ENCODE peak calls at places on chromosomes 11 and 22, in six cellular contexts. K is IMR-90, M is H9, E is RWPE2, T is stomach, B is transverse colon. N is an unnamed sample. For H3K4me1, the result is how much of the 10 kb centered on the place peaks cover.

GRCh38 chr11:1292644-1293618 is 16.5 kb downstream of the TOLLIP start:
- DNase-seq in K (no peak), M (no peak), E (no peak), T (no peak), B (peak), N (peak)

GRCh38 chr11:100863080-100863581 is 176.0 kb downstream of the ARHGAP42 start:
- DNase-seq in K (peak), M (no peak), E (no peak), T (peak), B (no peak), N (no peak)

GRCh38 chr11:114594703-114595102 is 883 bp downstream of the NXPE4 start:
- DNase-seq in K (no peak), M (no peak), E (no peak), T (no peak), B (no peak), N (no peak)

GRCh38 chr22:37636186-37636948 is 3.1 kb upstream of the SH3BP1 start:
- DNase-seq in K (peak), M (no peak), E (no peak), T (peak), B (peak), N (no peak)

GRCh38 chr11:35404397-35404775 is 15.0 kb downstream of the SLC1A2 start:
- DNase-seq in K (peak), M (peak), E (no peak), T (peak), B (peak), N (peak)

GRCh38 chr11:65315204-65315865 is 669 bp downstream of the CDC42EP2 start:
- DNase-seq in K (peak), M (peak), E (no peak), T (peak), B (peak), N (peak)

GRCh38 chr22:17436382-17436951 is 67.2 kb downstream of the CECR2 start:
- DNase-seq in K (no peak), M (no peak), E (no peak), T (no peak), B (no peak), N (no peak)

GRCh38 chr11:504053-504993 is 2.7 kb downstream of the RNH1 start:
- DNase-seq in K (no peak), M (no peak), E (no peak), T (peak), B (peak), N (no peak)

GRCh38 chr11:612201-612960 is 3.4 kb downstream of the IRF7 start:
- DNase-seq in K (peak), M (peak), E (peak), T (peak), B (peak), N (peak)

GRCh38 chr11:80651004-80651403 is 1210.2 kb upstream of the TENM4 start:
- DNase-seq in K (no peak), M (no peak), E (no peak), T (no peak), B (no peak), N (no peak)

GRCh38 chr11:43738600-43739409 is 58.3 kb downstream of the HSD17B12 start:
- DNase-seq in K (peak), M (no peak), E (no peak), T (no peak), B (no peak), N (no peak)

GRCh38 chr11:45252134-45252856 is 33.8 kb downstream of the SYT13 start:
- DNase-seq in K (peak), M (peak), E (no peak), T (peak), B (peak), N (peak)

GRCh38 chr11:73439002-73439843 is 63.0 kb downstream of the RELT start:
- DNase-seq in K (peak), M (no peak), E (no peak), T (no peak), B (peak), N (peak)

GRCh38 chr22:32562916-32563315 is 88.3 kb downstream of the FBXO7 start:
- DNase-seq in K (no peak), M (no peak), E (no peak), T (no peak), B (no peak), N (no peak)

GRCh38 chr11:98307827-98308491 is 712.8 kb upstream of the CNTN5 start:
- DNase-seq in K (no peak), M (no peak), E (no peak), T (no peak), B (no peak), N (no peak)

GRCh38 chr11:541433-541885 is 4.1 kb downstream of the LRRC56 start:
- DNase-seq in K (no peak), M (no peak), E (no peak), T (no peak), B (no peak), N (no peak)

GRCh38 chr11:125210112-125210511 is 45.6 kb downstream of the PKNOX2 start:
- DNase-seq in K (no peak), M (no peak), E (no peak), T (no peak), B (no peak), N (no peak)

GRCh38 chr11:2513441-2513840 is 68.6 kb downstream of the KCNQ1 start:
- DNase-seq in K (no peak), M (peak), E (no peak), T (no peak), B (peak), N (no peak)

GRCh38 chr11:15227011-15227410 is 112.3 kb downstream of the INSC start:
- DNase-seq in K (no peak), M (no peak), E (no peak), T (no peak), B (no peak), N (no peak)

GRCh38 chr11:10409207-10409661 is 45.8 kb upstream of the AMPD3 start:
- DNase-seq in K (no peak), M (peak), E (no peak), T (no peak), B (no peak), N (no peak)

GRCh38 chr11:73235236-73235786 is 17.2 kb downstream of the P2RY2 start:
- DNase-seq in K (peak), M (no peak), E (peak), T (no peak), B (no peak), N (no peak)

GRCh38 chr11:109963101-109963500 is 130.1 kb upstream of the ZC3H12C start:
- DNase-seq in K (no peak), M (no peak), E (no peak), T (no peak), B (no peak), N (no peak)

GRCh38 chr11:45354976-45355705 is 69.0 kb upstream of the SYT13 start:
- DNase-seq in K (peak), M (peak), E (no peak), T (peak), B (peak), N (peak)

GRCh38 chr11:134516529-134516928 is 104.5 kb upstream of the B3GAT1 start:
- DNase-seq in K (no peak), M (no peak), E (peak), T (no peak), B (peak), N (peak)

GRCh38 chr11:30488304-30488998 is 97.7 kb downstream of the MPPED2 start:
- DNase-seq in K (peak), M (no peak), E (no peak), T (peak), B (peak), N (no peak)

GRCh38 chr11:117044287-117045035 is 53.8 kb downstream of the SIK3 start:
- DNase-seq in K (no peak), M (no peak), E (no peak), T (no peak), B (no peak), N (no peak)

GRCh38 chr11:506238-506949 is 648 bp downstream of the RNH1 start:
- DNase-seq in K (peak), M (peak), E (peak), T (peak), B (peak), N (peak)

GRCh38 chr11:16909375-16910035 is 104.7 kb downstream of the PLEKHA7 start:
- DNase-seq in K (no peak), M (no peak), E (no peak), T (no peak), B (no peak), N (no peak)

GRCh38 chr11:47399860-47400812 is 8.3 kb upstream of the SLC39A13 start:
- DNase-seq in K (no peak), M (peak), E (no peak), T (no peak), B (peak), N (peak)

GRCh38 chr11:76120513-76121081 is 85.7 kb downstream of the WNT11 start:
- DNase-seq in K (peak), M (peak), E (no peak), T (no peak), B (peak), N (peak)

GRCh38 chr11:125593113-125593761 is 585 bp downstream of the STT3A start:
- DNase-seq in K (peak), M (no peak), E (peak), T (no peak), B (peak), N (no peak)

GRCh38 chr11:35981581-35981980 is 37.7 kb downstream of the LDLRAD3 start:
- DNase-seq in K (no peak), M (no peak), E (no peak), T (no peak), B (no peak), N (no peak)

GRCh38 chr11:107824668-107825369 is 33.8 kb downstream of the SLC35F2 start:
- DNase-seq in K (peak), M (no peak), E (no peak), T (no peak), B (no peak), N (no peak)

GRCh38 chr22:37887610-37888378 is 18.3 kb upstream of the MICALL1 start:
- DNase-seq in K (peak), M (peak), E (peak), T (no peak), B (no peak), N (no peak)

GRCh38 chr22:25896592-25896991 is 154.6 kb downstream of the MYO18B start:
- DNase-seq in K (no peak), M (no peak), E (no peak), T (no peak), B (no peak), N (no peak)

GRCh38 chr22:43446881-43447280 is 35.1 kb downstream of the MPPED1 start:
- DNase-seq in K (no peak), M (no peak), E (no peak), T (peak), B (no peak), N (no peak)

GRCh38 chr11:113474362-113475159 is 637 bp downstream of the DRD2 start:
- DNase-seq in K (peak), M (peak), E (peak), T (peak), B (peak), N (peak)

GRCh38 chr22:46374663-46375474 is 39.4 kb downstream of the TRMU start:
- DNase-seq in K (no peak), M (no peak), E (no peak), T (peak), B (peak), N (peak)

GRCh38 chr11:125036933-125037332 is 26.2 kb upstream of the SLC37A2 start:
- DNase-seq in K (peak), M (no peak), E (no peak), T (no peak), B (no peak), N (no peak)

GRCh38 chr22:40855104-40855959 is 1.1 kb downstream of the ST13 start:
- DNase-seq in K (no peak), M (no peak), E (no peak), T (no peak), B (no peak), N (no peak)
- H3K27ac ChIP-seq in K (no peak), M (no peak), E (peak), T (peak), B (peak), N (peak)

DNA sequence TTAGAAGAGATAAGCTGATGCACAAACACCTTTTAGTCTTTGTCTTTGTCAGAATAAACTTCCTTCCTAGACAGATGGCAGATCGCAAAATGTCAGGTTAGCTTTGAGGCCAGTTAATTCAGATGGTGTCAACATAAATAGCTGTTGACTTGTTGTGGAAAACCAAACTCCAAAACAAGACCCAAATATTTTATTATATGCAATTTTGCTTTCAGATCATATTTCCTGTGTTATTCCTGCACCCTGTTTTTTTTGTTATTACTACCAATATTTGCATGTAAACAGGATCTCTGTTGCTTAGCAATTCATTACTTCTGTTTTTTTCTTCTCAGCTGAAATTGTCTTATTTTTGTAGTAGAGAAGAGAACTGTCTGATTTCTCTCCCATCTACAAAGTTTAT is 316.0 kb downstream of the ETS1 start:
- DNase-seq in K (no peak), M (no peak), E (no peak), T (no peak), B (no peak), N (no peak)
- H3K4me1 ChIP-seq in K (under half), M (under half), E (under half), T (under half), B (under half), N (under half)

DNA sequence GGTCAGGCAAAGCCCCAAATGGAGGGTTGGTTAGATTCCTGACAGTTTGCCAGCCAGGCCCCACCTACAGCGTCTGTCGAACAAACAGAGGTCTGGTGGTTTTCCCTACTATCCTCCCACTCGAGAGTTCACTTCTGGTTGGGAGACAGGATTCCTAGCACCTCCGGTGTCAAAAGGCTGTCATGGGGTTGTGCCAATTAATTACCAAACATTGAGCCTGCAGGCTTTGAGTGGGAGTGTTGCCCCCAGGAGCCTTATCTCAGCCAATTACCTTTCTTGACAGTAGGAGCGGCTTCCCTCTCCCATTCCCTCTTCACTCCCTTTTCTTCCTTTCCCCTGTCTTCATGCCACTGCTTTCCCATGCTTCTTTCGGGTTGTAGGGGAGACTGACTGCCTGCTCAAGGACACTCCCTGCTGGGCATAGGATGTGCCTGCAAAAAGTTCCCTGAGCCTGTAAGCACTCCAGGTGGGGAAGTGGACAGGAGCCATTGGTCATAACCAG is 4.7 kb upstream of the TTC36 start:
- DNase-seq in K (peak), M (peak), E (no peak), T (no peak), B (no peak), N (no peak)
- H3K27ac ChIP-seq in K (no peak), M (no peak), E (no peak), T (no peak), B (no peak), N (no peak)

GRCh38 chr11:69050592-69051380 is 2.1 kb downstream of the TPCN2 start:
- DNase-seq in K (no peak), M (no peak), E (no peak), T (no peak), B (no peak), N (no peak)

GRCh38 chr11:69051381-69052342 is 2.9 kb downstream of the TPCN2 start:
- DNase-seq in K (no peak), M (no peak), E (no peak), T (no peak), B (no peak), N (no peak)

GRCh38 chr11:69048718-69049489 is at the start of gene TPCN2:
- DNase-seq in K (peak), M (peak), E (peak), T (peak), B (peak), N (peak)

GRCh38 chr11:69048056-69048717 is 545 bp upstream of the TPCN2 start:
- DNase-seq in K (no peak), M (no peak), E (no peak), T (no peak), B (no peak), N (no peak)

DNA sequence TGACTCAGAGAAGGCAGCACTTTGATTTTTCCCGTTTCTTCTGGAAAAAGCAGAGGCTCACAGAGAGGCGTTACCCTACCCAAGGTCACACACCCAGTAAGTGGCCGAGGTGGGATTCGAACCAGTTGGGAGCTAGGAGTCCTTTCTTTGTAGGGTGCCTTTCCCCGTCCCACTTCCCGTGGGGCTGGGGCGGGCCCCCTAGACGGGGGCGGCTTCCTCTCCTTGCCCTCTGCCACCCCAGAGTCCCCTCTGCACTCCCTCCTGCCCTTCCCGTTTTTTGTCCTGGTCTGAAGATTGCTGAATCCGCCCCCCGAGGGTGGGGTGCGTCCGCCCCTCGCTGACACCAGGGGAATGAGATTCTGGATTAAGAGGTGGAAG is 747 bp downstream of the TPCN2 start:
- DNase-seq in K (no peak), M (no peak), E (no peak), T (no peak), B (no peak), N (no peak)
- H3K4me1 ChIP-seq in K (under half), M (under half), E (under half), T (half or more), B (under half), N (under half)

DNA sequence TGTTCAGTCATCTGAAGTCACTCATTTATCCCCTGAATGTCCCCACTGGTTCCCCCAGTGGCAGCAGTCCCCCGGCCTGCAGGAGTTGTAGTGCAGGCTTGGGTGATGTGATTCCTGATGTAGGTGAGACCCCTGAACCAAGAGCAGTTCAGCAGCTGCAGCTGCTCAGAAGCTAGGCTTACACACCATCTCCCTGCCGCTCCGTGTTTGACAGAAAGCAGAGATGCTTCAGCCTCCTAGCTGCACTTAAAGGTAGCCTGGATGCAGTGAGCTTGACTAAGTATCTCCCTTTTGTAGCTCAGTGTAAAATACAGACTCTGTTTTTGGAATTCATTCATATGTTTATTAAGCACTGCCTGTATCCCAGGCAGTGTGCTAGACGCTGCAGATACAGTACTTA is 47.3 kb downstream of the C22orf31 start:
- DNase-seq in K (no peak), M (no peak), E (no peak), T (no peak), B (no peak), N (no peak)
- H3K27ac ChIP-seq in K (no peak), M (no peak), E (no peak), T (no peak), B (no peak), N (no peak)

GRCh38 chr22:45239378-45240136 is 1.1 kb downstream of the KIAA0930 start:
- DNase-seq in K (no peak), M (no peak), E (no peak), T (no peak), B (no peak), N (no peak)
- H3K4me1 ChIP-seq in K (under half), M (under half), E (under half), T (under half), B (under half), N (under half)

GRCh38 chr11:64224891-64225607 is 937 bp downstream of the TRPT1 start:
- DNase-seq in K (no peak), M (no peak), E (no peak), T (no peak), B (no peak), N (no peak)

GRCh38 chr11:64222651-64223000 is 3.4 kb downstream of the TRPT1 start:
- DNase-seq in K (no peak), M (no peak), E (no peak), T (no peak), B (no peak), N (no peak)

GRCh38 chr11:64225608-64226506 is at the start of the genes NUDT22 and TRPT1:
- DNase-seq in K (peak), M (peak), E (peak), T (peak), B (peak), N (peak)

GRCh38 chr11:64223001-64223651 is 2.9 kb downstream of the TRPT1 start:
- DNase-seq in K (no peak), M (no peak), E (no peak), T (no peak), B (no peak), N (no peak)

DNA sequence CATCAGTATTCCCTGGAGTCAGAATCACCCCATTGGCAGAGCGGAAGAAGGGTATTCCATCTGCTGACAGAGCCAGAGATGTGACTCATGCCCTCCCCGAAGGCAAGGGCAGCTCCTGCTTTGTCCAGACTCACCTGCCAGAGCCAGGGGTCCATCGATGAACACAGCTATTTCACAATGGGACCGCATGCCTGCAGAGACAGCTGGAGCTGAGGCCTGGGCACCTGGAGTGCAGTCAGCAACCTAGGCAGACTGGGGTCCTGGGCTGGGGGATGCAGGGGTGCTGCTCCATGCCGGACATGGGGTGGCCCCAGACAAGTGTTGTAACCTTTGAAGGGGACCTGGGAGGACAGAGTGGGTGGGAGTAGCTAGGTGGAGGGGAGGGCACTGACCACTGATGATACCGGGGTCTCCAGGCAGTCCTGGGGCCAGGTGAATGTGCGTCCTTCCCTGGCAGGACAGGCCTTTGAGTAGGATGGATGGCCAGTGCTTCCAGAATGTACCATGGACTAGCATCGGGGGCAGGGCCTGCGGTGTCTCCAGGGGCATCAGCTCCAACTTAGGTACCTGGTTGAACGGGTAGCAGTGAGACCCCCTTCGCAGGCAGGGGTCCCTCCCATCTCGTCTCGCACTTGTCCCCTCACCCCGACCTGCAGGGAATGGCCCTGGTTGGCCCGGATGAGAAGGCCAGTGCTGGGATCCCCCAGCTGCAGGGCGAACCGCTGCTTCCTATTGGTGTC is 1.7 kb downstream of the TRPT1 start:
- DNase-seq in K (no peak), M (no peak), E (peak), T (no peak), B (no peak), N (no peak)
- H3K27ac ChIP-seq in K (no peak), M (no peak), E (peak), T (no peak), B (no peak), N (peak)

GRCh38 chr22:36048911-36049677 is 20.5 kb upstream of the RBFOX2 start:
- DNase-seq in K (peak), M (no peak), E (no peak), T (no peak), B (no peak), N (no peak)
- H3K4me1 ChIP-seq in K (under half), M (under half), E (under half), T (under half), B (under half), N (under half)